ENCODE peak calls at places on chromosomes 13 and 19, in four cellular contexts. U, V, K and D are unnamed samples.
A peak's percentile ranks its signal among the peaks of the same experiment; 100 is the strongest.

GRCh38 chr19:17081672-17082630 is 6.4 kb downstream of the MYO9B start:
- DNase-seq in K (no peak), V (no peak), U (no peak), D (no peak)

GRCh38 chr13:71754407-71754974 is 112.5 kb downstream of the DACH1 start:
- DNase-seq in U (no peak), K (no peak), V (no peak), D (no peak)

GRCh38 chr13:33207616-33207964 is 78.0 kb downstream of the STARD13 start:
- DNase-seq in K (no peak), V (no peak), U (no peak), D (no peak)

GRCh38 chr19:14135985-14136508 is 342 bp downstream of the ASF1B start:
- DNase-seq in V (no peak), U (no peak), K (no peak), D (no peak)

GRCh38 chr13:78499802-78500201 is 103.5 kb downstream of the POU4F1 start:
- DNase-seq in V (no peak), K (no peak), U (no peak), D (no peak)

GRCh38 chr19:8965887-8966286 is 44.3 kb downstream of the MUC16 start:
- DNase-seq in K (no peak), U (peak; percentile 18), V (no peak), D (no peak)

GRCh38 chr13:46207828-46208227 is 3.9 kb upstream of the LRRC63 start:
- DNase-seq in K (no peak), V (no peak), U (no peak), D (no peak)

GRCh38 chr19:2982983-2983350 is 5.6 kb downstream of the TLE6 start:
- DNase-seq in K (no peak), V (no peak), U (no peak), D (no peak)

GRCh38 chr19:18741124-18741493 is 50.0 kb downstream of the COMP start:
- DNase-seq in K (no peak), U (no peak), V (no peak), D (no peak)

GRCh38 chr19:2087621-2088100 is 8.5 kb downstream of the MOB3A start:
- DNase-seq in U (no peak), K (peak; percentile 87), V (no peak), D (peak; percentile 83)

GRCh38 chr19:40466219-40467006 is at the start of gene SPTBN4:
- DNase-seq in V (no peak), K (no peak), U (no peak), D (peak; percentile 40)

GRCh38 chr13:32473650-32474049 is 45.7 kb upstream of the N4BP2L1 start:
- DNase-seq in V (no peak), U (no peak), K (no peak), D (no peak)

GRCh38 chr19:55474269-55475265 is 1.9 kb upstream of the ZNF628 start:
- DNase-seq in K (no peak), V (no peak), U (no peak), D (no peak)

GRCh38 chr13:42370229-42370628 is 98.3 kb downstream of the AKAP11 start:
- DNase-seq in U (no peak), V (no peak), K (no peak), D (no peak)

GRCh38 chr19:14066139-14066538 is 4.3 kb upstream of the PALM3 start:
- DNase-seq in U (no peak), V (no peak), K (no peak), D (no peak)

GRCh38 chr19:629961-630714 is 3.2 kb downstream of the POLRMT start:
- DNase-seq in V (no peak), U (no peak), K (no peak), D (no peak)

GRCh38 chr13:93262729-93263128 is 36.1 kb downstream of the GPC6 start:
- DNase-seq in V (no peak), K (no peak), U (peak; percentile 32), D (no peak)

GRCh38 chr19:57802269-57802668 is 12.4 kb downstream of the ZNF552 start:
- DNase-seq in V (no peak), U (no peak), K (no peak), D (no peak)

GRCh38 chr13:95184317-95184716 is 116.9 kb downstream of the ABCC4 start:
- DNase-seq in U (no peak), K (no peak), V (no peak), D (no peak)

GRCh38 chr13:95185311-95185710 is 115.9 kb downstream of the ABCC4 start:
- DNase-seq in U (no peak), K (no peak), V (no peak), D (no peak)

GRCh38 chr13:95182570-95183285 is 118.5 kb downstream of the ABCC4 start:
- DNase-seq in U (no peak), K (no peak), V (no peak), D (no peak)

GRCh38 chr13:95188128-95188527 is 113.1 kb downstream of the ABCC4 start:
- DNase-seq in V (no peak), U (no peak), K (no peak), D (no peak)

DNA sequence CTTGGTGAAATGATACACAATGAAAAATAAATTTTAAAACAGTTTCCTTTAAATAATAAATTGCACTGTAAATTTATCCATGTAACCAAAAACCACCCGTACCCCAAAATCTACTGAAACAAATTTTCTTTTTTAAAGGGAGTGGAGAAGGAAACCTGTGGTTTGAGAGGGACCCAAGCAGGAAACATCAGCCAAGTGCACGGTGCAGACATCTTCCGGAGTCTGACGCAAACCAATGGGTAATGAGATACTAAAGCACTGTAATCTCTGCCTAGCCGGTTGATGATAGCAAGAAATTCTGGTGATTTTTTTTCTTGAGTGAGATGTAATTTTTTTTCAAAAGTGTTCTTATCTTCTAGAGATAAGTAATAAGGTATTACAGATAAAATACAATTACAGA is 115.4 kb downstream of the ABCC4 start:
- DNase-seq in V (no peak), U (no peak), K (peak; percentile 62), D (no peak)
- TF ChIP-seq SPI1 in V (no peak), U (no peak), K (no peak), D (no peak)

DNA sequence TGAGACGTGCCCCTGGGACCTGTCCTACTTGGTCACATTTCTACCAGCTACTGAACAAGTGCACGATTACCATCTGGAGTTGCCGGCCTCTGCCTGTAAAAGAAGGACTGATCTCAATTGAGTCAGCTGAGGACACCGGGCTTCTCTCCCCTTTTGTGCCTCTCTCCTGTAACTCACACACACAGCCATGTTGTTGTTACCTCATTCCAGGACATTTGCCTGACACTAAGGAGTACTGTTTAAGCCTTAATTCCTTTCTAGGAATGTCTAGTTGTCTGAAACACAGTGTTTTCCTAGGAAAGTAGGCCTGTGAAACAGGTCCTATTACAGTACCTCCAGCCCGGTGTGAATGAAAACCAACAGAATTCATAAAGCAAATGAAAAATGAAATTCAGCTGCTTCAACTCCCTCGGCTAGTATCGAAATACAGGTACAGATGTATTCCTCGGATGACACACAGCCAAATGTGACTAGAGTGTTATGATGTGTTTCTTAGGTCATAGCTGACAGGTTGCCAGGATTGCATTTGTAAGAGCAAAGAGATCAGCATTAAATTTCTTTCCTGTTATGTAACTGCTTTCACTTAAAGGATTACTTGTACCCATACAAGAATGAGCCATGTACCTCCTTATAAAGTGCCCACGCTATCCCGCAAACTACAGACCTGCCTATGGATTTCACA is 152.0 kb upstream of the IRS2 start:
- DNase-seq in V (no peak), U (no peak), K (no peak), D (no peak)
- TF ChIP-seq SPI1 in V (no peak), U (no peak), K (no peak), D (no peak)

DNA sequence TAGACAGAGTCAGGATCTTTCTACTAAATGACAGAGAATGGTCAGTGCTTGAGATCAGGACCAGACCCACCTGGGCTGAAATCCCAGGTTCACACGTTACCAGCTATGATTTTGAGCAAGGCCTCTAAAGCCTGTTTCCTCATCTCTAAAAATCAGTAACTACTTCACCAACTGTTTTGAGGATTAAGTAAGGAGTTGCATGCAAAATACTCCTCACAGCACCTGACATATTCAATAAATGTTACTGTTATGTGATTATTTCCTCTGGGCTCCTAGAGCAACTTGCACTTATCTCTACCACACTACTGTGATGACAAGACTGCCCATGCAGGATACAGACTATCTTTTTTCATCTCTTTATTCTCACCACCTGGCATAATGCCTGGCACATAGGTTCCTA is 1.9 kb downstream of the KATNAL1 start:
- DNase-seq in U (no peak), K (no peak), V (no peak), D (no peak)
- TF ChIP-seq SPI1 in U (no peak), K (no peak), V (no peak), D (no peak)

GRCh38 chr13:52848455-52849190 is at the start of gene PCDH8:
- DNase-seq in U (no peak), K (no peak), V (no peak), D (no peak)
- TF ChIP-seq SPI1 in U (no peak), K (no peak), V (no peak), D (no peak)

DNA sequence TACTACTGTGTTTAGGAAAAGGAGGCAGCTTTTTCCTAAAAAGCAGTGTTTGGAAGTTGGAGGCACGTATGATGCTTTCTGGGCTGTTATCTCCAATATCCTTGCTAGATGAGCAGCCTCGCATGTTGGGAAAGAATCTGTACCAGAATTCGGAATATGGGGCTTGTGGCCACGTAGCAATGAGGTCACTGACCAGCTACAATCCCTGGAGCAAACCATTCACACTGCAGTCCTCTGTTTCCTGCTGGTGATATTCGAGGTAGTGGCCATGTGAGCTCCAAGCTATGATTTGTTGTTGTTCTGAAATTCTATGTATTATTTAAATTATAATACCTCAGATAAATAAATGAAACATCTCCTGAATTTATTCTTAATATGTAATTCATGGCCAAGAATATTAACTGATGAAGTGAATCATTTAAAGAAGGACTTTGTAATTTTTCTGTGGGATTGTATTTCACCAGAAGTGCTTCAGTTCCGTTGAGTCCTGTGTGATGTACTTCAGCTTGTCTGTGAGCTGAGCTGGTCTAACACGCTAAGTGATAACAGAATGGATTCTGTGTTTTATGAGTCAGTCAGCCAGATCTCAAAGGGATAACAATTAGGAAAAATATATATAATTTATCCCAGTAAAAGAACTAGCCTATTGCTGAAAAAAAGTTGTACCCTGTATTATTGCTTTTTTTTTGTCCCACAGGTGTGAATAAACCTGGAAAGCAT is 319.5 kb downstream of the SHISA2 start:
- DNase-seq in U (no peak), V (no peak), K (no peak), D (no peak)
- TF ChIP-seq SPI1 in U (no peak), V (no peak), K (no peak), D (no peak)

GRCh38 chr13:69551193-69551592 is 556.4 kb upstream of the ATXN8OS start:
- DNase-seq in U (no peak), K (no peak), V (no peak), D (no peak)

GRCh38 chr13:69547780-69548179 is 559.8 kb upstream of the ATXN8OS start:
- DNase-seq in K (no peak), V (no peak), U (no peak), D (no peak)

GRCh38 chr13:69545500-69546025 is 562.1 kb upstream of the ATXN8OS start:
- DNase-seq in K (no peak), U (no peak), V (no peak), D (no peak)
- TF ChIP-seq SPI1 in K (no peak), U (no peak), V (no peak), D (no peak)

DNA sequence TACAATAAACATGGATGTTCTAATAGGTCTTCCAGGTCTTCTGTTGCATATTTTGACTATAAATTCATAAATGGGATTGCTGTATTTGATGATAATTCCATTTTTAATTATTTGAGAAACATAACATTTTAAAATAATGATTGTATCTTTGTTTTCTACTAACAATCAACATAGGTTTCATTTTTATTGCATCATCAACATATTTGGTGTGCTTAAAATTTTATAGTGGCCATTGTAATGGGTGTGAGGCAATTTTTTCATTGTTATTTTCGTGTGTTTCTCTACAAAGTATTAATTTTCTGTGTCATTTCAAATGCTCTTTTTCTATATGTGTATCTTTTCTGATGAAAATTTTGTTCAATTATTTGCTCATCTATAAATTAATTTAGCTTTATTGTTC is 13.2 kb downstream of the ZNF493 start:
- DNase-seq in K (no peak), U (no peak), V (no peak), D (no peak)
- TF ChIP-seq SPI1 in K (no peak), U (no peak), V (no peak), D (no peak)

GRCh38 chr13:98083936-98084335 is 59.0 kb upstream of the FARP1 start:
- DNase-seq in K (no peak), U (no peak), V (no peak), D (no peak)
- TF ChIP-seq SPI1 in K (no peak), U (no peak), V (no peak), D (no peak)